ENCODE peak calls at places on chromosomes 7 and 10, in ten cellular contexts. I, F, V, Q, K, D, U, Y, A and L are unnamed samples.

GRCh38 chr7:3149961-3150516 is 106.4 kb upstream of the CARD11 start:
- DNase-seq in U (no peak), D (no peak), A (no peak), F (no peak), I (no peak), Q (no peak), Y (no peak), K (no peak), V (no peak), L (no peak)

GRCh38 chr7:48040944-48041664 is 5.8 kb downstream of the C7orf57 start:
- DNase-seq in I (no peak), K (no peak), D (no peak), F (no peak), U (no peak), Q (no peak), Y (no peak), A (no peak), V (no peak), L (no peak)

GRCh38 chr7:100132697-100133137 is 6.0 kb downstream of the MBLAC1 start:
- DNase-seq in U (peak; percentile 81), K (peak; percentile 75), Y (no peak), F (peak; percentile 78), A (peak; percentile 88), I (peak; percentile 76), D (peak; percentile 87), Q (peak; percentile 73), V (peak; percentile 60), L (peak; percentile 40)

GRCh38 chr7:131556055-131556911 is at the start of gene PODXL:
- DNase-seq in U (peak; percentile 74), A (peak; percentile 91), F (peak; percentile 66), Q (peak; percentile 79), D (peak; percentile 81), V (peak; percentile 34), Y (peak; percentile 83), K (peak; percentile 88), I (peak; percentile 74), L (no peak)

GRCh38 chr7:105910172-105910571 is 33.8 kb upstream of the ATXN7L1 start:
- DNase-seq in A (no peak), D (no peak), Y (no peak), V (no peak), Q (no peak), U (no peak), I (no peak), F (no peak), K (no peak), L (no peak)

GRCh38 chr10:132065491-132066105 is at the start of gene JAKMIP3:
- DNase-seq in U (peak; percentile 76), Y (no peak), I (peak; percentile 32), K (peak; percentile 46), D (peak; percentile 7), V (peak; percentile 83), Q (peak; percentile 46), F (peak; percentile 92), A (no peak), L (peak; percentile 47)

GRCh38 chr7:83528925-83529423 is 120.0 kb downstream of the SEMA3E start:
- DNase-seq in Q (no peak), I (no peak), K (no peak), U (no peak), V (no peak), F (no peak), D (no peak), A (no peak), Y (no peak), L (no peak)

GRCh38 chr10:72834183-72834825 is 59.2 kb upstream of the OIT3 start:
- DNase-seq in Q (peak; percentile 42), V (peak; percentile 48), K (no peak), Y (no peak), F (peak; percentile 86), A (no peak), I (no peak), D (peak; percentile 78), U (peak; percentile 76), L (peak; percentile 52)

GRCh38 chr7:120877706-120878105 is 19.8 kb upstream of the TSPAN12 start:
- DNase-seq in Q (no peak), V (no peak), I (no peak), D (no peak), F (no peak), Y (no peak), K (no peak), U (no peak), A (no peak), L (no peak)

GRCh38 chr7:148916186-148916585 is 32.1 kb upstream of the EZH2 start:
- DNase-seq in Y (no peak), Q (no peak), A (no peak), K (no peak), I (no peak), F (peak; percentile 89), D (no peak), U (no peak), V (no peak), L (no peak)

GRCh38 chr7:75599244-75599771 is 107.2 kb downstream of the SPDYE5 start:
- DNase-seq in Y (no peak), U (peak; percentile 78), D (no peak), A (no peak), I (no peak), V (no peak), K (no peak), Q (no peak), F (no peak), L (no peak)

GRCh38 chr7:97064972-97065587 is 40.4 kb upstream of the DLX5 start:
- DNase-seq in I (no peak), F (peak; percentile 68), Q (peak; percentile 13), A (no peak), D (peak; percentile 70), U (peak; percentile 70), K (no peak), V (peak; percentile 25), Y (no peak), L (peak; percentile 38)

GRCh38 chr7:100835903-100836811 is 8.8 kb upstream of the EPHB4 start:
- DNase-seq in K (peak; percentile 61), V (no peak), A (peak; percentile 86), I (peak; percentile 78), Q (no peak), Y (peak; percentile 65), D (no peak), F (peak; percentile 17), U (peak; percentile 98), L (no peak)

GRCh38 chr7:157429001-157429679 is 92.3 kb downstream of the DNAJB6 start:
- DNase-seq in U (no peak), A (peak; percentile 61), F (no peak), Q (no peak), Y (peak; percentile 24), I (no peak), K (no peak), V (no peak), D (no peak), L (no peak)

GRCh38 chr10:112904000-112904399 is 46.0 kb upstream of the TCF7L2 start:
- DNase-seq in Q (no peak), F (peak; percentile 43), Y (no peak), A (no peak), V (peak; percentile 37), I (no peak), K (no peak), U (no peak), D (peak; percentile 23), L (peak; percentile 21)

GRCh38 chr10:131646551-131647525 is 254.0 kb upstream of the PPP2R2D start:
- DNase-seq in A (no peak), Q (no peak), I (no peak), V (no peak), U (no peak), Y (peak; percentile 89), D (no peak), F (no peak), K (no peak), L (no peak)

GRCh38 chr7:70587739-70588138 is 544.2 kb upstream of the GALNT17 start:
- DNase-seq in D (no peak), I (peak; percentile 35), K (no peak), Q (no peak), V (no peak), U (no peak), F (no peak), Y (no peak), A (no peak), L (no peak)

GRCh38 chr7:100100420-100101015 is 679 bp downstream of the MCM7 start:
- DNase-seq in A (peak; percentile 96), Q (peak; percentile 92), I (peak; percentile 95), Y (peak; percentile 93), K (peak; percentile 96), U (peak; percentile 97), F (peak; percentile 100), D (peak; percentile 96), V (peak; percentile 98), L (peak; percentile 78)

GRCh38 chr10:131928248-131929095 is 27.7 kb downstream of the PPP2R2D start:
- DNase-seq in F (peak; percentile 12), D (peak; percentile 42), I (no peak), V (no peak), Y (no peak), U (no peak), K (no peak), Q (no peak), A (peak; percentile 73), L (no peak)

DNA sequence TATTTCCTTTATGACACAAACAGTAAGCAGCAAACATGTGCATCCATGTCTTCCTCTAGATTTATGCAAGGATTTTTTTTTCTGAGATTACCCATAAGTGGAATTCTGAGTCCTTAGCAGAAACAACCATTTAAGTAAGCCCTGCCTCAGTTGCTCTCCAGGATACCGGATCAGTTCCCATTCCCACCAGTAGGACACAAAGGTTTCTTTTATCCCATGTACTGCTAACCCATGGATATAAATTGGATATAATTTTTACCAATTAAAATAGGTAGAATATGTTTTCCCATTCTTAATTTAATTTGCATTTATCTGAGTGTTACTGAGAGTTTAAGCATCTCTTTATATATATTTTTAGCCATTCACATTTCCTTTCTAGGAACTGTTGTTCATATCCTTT is 280.9 kb downstream of the FGFR2 start:
- DNase-seq in I (no peak), Y (no peak), D (no peak), Q (no peak), K (no peak), V (no peak), A (no peak), U (no peak), F (no peak), L (no peak)
- TF ChIP-seq CTCF in I (no peak), Y (no peak), D (no peak), Q (no peak), K (no peak), V (no peak), A (no peak), U (no peak), F (no peak), L (no peak)

GRCh38 chr7:7761974-7762769 is 43.8 kb upstream of the RPA3 start:
- DNase-seq in Q (no peak), I (no peak), U (no peak), D (peak; percentile 18), Y (no peak), A (no peak), F (peak; percentile 57), K (no peak), V (peak; percentile 50), L (no peak)
- H3K4me3 ChIP-seq in Q (no peak overlapping the region), I (peak overlapping the region; percentile 28), U (peak overlapping the region; percentile 2), D (no peak overlapping the region), Y (peak overlapping the region; percentile 55), A (peak overlapping the region; percentile 35), F (no peak overlapping the region), K (peak overlapping the region; percentile 26), V (peak overlapping the region; percentile 34), L (no peak overlapping the region)

GRCh38 chr10:77925795-77926565 is 575 bp downstream of the DLG5 start:
- DNase-seq in I (peak; percentile 65), A (peak; percentile 80), D (peak; percentile 69), Q (peak; percentile 67), V (peak; percentile 17), U (peak; percentile 42), K (peak; percentile 81), Y (peak; percentile 72), F (peak; percentile 46), L (no peak)
- TF ChIP-seq CTCF in I (peak; percentile 17), A (no peak), D (peak; percentile 32), Q (no peak), V (no peak), U (no peak), K (peak; percentile 17), Y (no peak), F (peak; percentile 17), L (no peak)

GRCh38 chr7:101900103-101900502 is 82.7 kb downstream of the CUX1 start:
- DNase-seq in K (no peak), Y (peak; percentile 22), U (no peak), A (peak; percentile 69), Q (no peak), F (no peak), V (no peak), I (no peak), D (no peak), L (no peak)
- H3K4me3 ChIP-seq in K (no peak overlapping the region), Y (peak overlapping the region; percentile 6), U (no peak overlapping the region), A (no peak overlapping the region), Q (no peak overlapping the region), F (no peak overlapping the region), V (peak overlapping the region; percentile 76), I (no peak overlapping the region), D (no peak overlapping the region), L (peak overlapping the region; percentile 14)